ENCODE peak calls at places on chromosome 7, in six cellular contexts. Z, W, G, V, I and E are unnamed samples.
A peak's percentile ranks its signal among the peaks of the same experiment; 100 is the strongest.

GRCh38 chr7:138459300-138460175 is 521 bp upstream of the TRIM24 start:
- DNase-seq in Z (peak; percentile 97), V (peak; percentile 96), G (peak; percentile 96), W (no peak), I (peak; percentile 99), E (peak; percentile 98)

GRCh38 chr7:82481499-82482097 is 38.0 kb upstream of the CACNA2D1 start:
- DNase-seq in Z (peak; percentile 28), G (peak; percentile 12), W (peak; percentile 50), I (peak; percentile 58), V (peak; percentile 2), E (no peak)

GRCh38 chr7:144519900-144520299 is 116.4 kb upstream of the NOBOX start:
- DNase-seq in I (no peak), V (no peak), W (no peak), Z (no peak), G (no peak), E (no peak)

GRCh38 chr7:20249924-20250323 is 32.7 kb upstream of the MACC1 start:
- DNase-seq in I (no peak), Z (no peak), W (no peak), G (no peak), V (peak; percentile 28), E (no peak)

GRCh38 chr7:130141161-130141857 is 63.9 kb downstream of the TMEM209 start:
- DNase-seq in I (peak; percentile 97), W (peak; percentile 95), Z (no peak), V (no peak), G (no peak), E (peak; percentile 38)

GRCh38 chr7:130454959-130455358 is 14.1 kb upstream of the CEP41 start:
- DNase-seq in Z (no peak), W (no peak), G (no peak), V (no peak), I (no peak), E (no peak)

GRCh38 chr7:3158501-3158900 is 114.8 kb upstream of the CARD11 start:
- DNase-seq in Z (no peak), I (no peak), V (no peak), W (no peak), G (no peak), E (no peak)

GRCh38 chr7:55526770-55527169 is 45.5 kb downstream of the VOPP1 start:
- DNase-seq in V (no peak), I (peak; percentile 68), W (no peak), G (no peak), Z (no peak), E (peak; percentile 59)

GRCh38 chr7:20219446-20220292 is 2.5 kb upstream of the MACC1 start:
- DNase-seq in V (peak; percentile 99), I (peak; percentile 26), G (no peak), W (no peak), Z (no peak), E (peak; percentile 95)

GRCh38 chr7:100476903-100477870 is 1.8 kb downstream of the TSC22D4 start:
- DNase-seq in W (peak; percentile 61), Z (no peak), I (peak; percentile 69), V (no peak), G (no peak), E (peak; percentile 45)

GRCh38 chr7:132191418-132191817 is 384.9 kb downstream of the PLXNA4 start:
- DNase-seq in I (no peak), V (no peak), W (no peak), Z (no peak), G (no peak), E (no peak)

GRCh38 chr7:77536413-77537135 is 521 bp upstream of the PTPN12 start:
- DNase-seq in G (peak; percentile 88), V (peak; percentile 95), W (peak; percentile 100), I (peak; percentile 99), Z (peak; percentile 87), E (peak; percentile 97)

GRCh38 chr7:25358831-25359350 is 130.6 kb upstream of the NPVF start:
- DNase-seq in G (no peak), W (no peak), I (no peak), Z (no peak), V (no peak), E (no peak)

GRCh38 chr7:1586827-1587705 is 17.2 kb upstream of the PSMG3 start:
- DNase-seq in Z (no peak), V (no peak), W (peak; percentile 97), G (no peak), I (no peak), E (no peak)

GRCh38 chr7:1466524-1467271 is 7.4 kb upstream of the MICALL2 start:
- DNase-seq in W (peak; percentile 86), G (no peak), V (peak; percentile 93), Z (no peak), I (peak; percentile 51), E (no peak)

GRCh38 chr7:100888529-100888987 is 957 bp downstream of the UFSP1 start:
- DNase-seq in W (no peak), V (no peak), I (no peak), Z (no peak), G (no peak), E (no peak)

GRCh38 chr7:83011954-83012353 is 150.7 kb downstream of the PCLO start:
- DNase-seq in I (no peak), G (no peak), V (no peak), W (no peak), Z (no peak), E (no peak)

GRCh38 chr7:66542528-66543373 is 85.9 kb upstream of the KCTD7 start:
- DNase-seq in Z (no peak), V (no peak), W (peak; percentile 49), I (no peak), G (no peak), E (no peak)

GRCh38 chr7:108063520-108063933 is 60.6 kb upstream of the LAMB1 start:
- DNase-seq in I (no peak), V (peak; percentile 28), W (no peak), G (no peak), Z (no peak), E (no peak)

GRCh38 chr7:130228840-130229239 is 21.2 kb downstream of the SSMEM1 start:
- DNase-seq in W (peak; percentile 37), Z (no peak), G (no peak), V (no peak), I (no peak), E (no peak)

GRCh38 chr7:100863406-100863950 is 3.7 kb upstream of the TRIP6 start:
- DNase-seq in I (no peak), G (no peak), V (peak; percentile 50), Z (no peak), W (no peak), E (peak; percentile 60)

GRCh38 chr7:71613316-71613715 is 481.4 kb downstream of the GALNT17 start:
- DNase-seq in Z (no peak), G (no peak), V (no peak), W (no peak), I (peak; percentile 10), E (no peak)

GRCh38 chr7:129368389-129368986 is 65.7 kb upstream of the STRIP2 start:
- DNase-seq in Z (no peak), G (no peak), V (no peak), W (no peak), I (no peak), E (no peak)

GRCh38 chr7:100705341-100705752 is 574 bp upstream of the POP7 start:
- DNase-seq in W (peak; percentile 97), G (peak; percentile 32), Z (no peak), V (peak; percentile 58), I (peak; percentile 85), E (peak; percentile 75)

GRCh38 chr7:107108951-107109350 is 59.9 kb upstream of the HBP1 start:
- DNase-seq in Z (no peak), W (no peak), V (no peak), G (no peak), I (no peak), E (no peak)

GRCh38 chr7:95420996-95421846 is 13.6 kb downstream of the PON2 start:
- DNase-seq in I (no peak), W (no peak), G (no peak), Z (no peak), V (no peak), E (no peak)

GRCh38 chr7:2109936-2110585 is 122.7 kb downstream of the MAD1L1 start:
- DNase-seq in V (peak; percentile 70), Z (peak; percentile 93), I (no peak), W (no peak), G (peak; percentile 94), E (no peak)

GRCh38 chr7:114959931-114960330 is 38.0 kb downstream of the MDFIC start:
- DNase-seq in V (no peak), Z (no peak), I (no peak), W (no peak), G (no peak), E (no peak)
- TF ChIP-seq REST in V (no peak), Z (no peak), I (no peak), W (no peak), G (no peak), E (no peak)

DNA sequence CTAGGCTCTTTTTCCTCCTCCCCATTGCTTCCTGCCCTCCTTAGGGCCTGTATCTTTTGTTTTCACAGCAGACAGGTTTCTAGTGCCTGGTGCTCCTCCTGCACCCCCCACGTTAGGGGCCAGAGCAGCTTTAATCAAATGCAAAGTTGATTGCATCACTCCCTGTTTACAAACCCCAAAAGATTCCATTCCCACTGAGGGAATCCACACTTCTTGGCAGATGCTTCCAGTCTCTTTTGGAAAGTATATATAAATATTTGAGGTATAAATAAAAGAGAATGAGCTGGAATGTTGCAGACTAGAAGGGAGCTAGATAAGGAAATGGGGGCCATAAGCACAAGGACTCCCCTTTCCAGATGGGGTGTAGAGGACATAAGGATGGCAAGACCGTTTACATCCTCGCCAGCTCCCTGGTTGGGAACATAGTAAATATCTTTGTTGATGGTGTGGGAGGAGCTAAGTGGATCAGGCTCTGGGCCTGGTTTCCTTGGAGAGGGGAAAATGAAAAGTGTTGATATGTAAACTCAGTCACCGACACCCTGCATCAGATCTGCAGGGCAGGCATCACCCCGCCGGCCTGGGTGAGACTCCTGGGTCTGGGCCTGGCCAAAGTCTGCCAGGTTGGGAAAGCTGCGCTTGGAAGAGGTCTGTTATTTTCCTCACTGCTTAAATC is 6.2 kb downstream of the RARRES2 start:
- DNase-seq in V (no peak), W (no peak), G (no peak), I (peak; percentile 88), Z (no peak), E (no peak)
- TF ChIP-seq POLR2AphosphoS5 in V (no peak), W (no peak), G (no peak), I (peak; percentile 58), Z (no peak), E (no peak)

GRCh38 chr7:390761-391410 is 100.9 kb downstream of the FOXL3 start:
- DNase-seq in G (no peak), W (peak; percentile 38), I (no peak), Z (no peak), V (no peak), E (no peak)
- TF ChIP-seq REST in G (no peak), W (no peak), I (no peak), Z (no peak), V (no peak), E (no peak)

DNA sequence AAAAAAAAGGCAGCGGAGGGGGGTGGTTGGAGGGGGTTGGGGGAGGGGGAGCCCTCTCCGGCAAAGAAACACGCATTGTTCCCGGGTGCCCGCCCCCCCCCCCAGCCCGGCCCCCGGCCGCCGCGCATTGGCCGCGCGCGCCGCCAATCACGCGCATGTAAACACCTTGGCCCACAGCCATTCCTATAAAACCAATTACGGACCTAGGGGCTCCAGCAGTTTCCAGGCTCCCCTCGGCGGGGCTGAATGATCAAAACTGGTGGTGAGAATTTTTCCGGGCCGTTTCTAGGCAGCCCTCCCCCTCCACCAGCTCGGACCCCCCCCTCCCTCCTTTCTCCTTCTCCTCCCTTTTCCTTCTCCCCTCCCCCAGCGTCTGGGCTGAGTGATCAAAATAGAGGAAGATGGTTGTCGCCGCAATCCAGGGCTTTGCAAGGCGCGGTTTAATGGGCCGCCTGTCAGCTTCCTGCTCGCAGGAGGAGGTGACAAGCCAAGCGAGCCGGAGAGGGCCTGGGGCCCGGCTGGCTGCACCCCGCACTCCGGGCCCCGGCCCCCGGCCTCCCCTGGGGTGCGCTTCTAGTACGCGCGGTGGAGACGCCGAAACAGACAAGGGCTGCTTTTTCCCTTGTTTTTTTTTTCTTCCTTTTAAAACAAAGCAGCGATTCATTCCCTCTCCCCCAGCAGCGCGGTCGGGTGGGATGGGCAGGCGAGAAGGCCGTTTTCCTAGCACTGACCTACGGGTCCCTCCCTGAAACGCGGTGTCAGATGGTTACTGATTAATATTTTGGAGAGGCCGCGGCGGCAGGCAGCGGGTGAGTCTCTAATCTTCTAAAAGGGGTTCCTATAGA is 432 bp upstream of the TNRC18 start:
- DNase-seq in W (peak; percentile 98), I (peak; percentile 98), V (peak; percentile 95), Z (peak; percentile 95), G (peak; percentile 99), E (peak; percentile 99)
- TF ChIP-seq POLR2AphosphoS5 in W (peak; percentile 81), I (no peak), V (peak; percentile 84), Z (peak; percentile 93), G (peak; percentile 82), E (peak; percentile 75)